ENCODE peak calls at places on chromosomes 5 and 9, in six cellular contexts. Z is aorta; A is heart right ventricle; F is CD8-positive, alpha-beta T cell; X is cardiac muscle cell; O is CD8-positive, alpha-beta memory T cell. L is an unnamed sample.

GRCh38 chr9:134983506-134984371 is 66.0 kb upstream of the FCN1 start:
- DNase-seq in F (no peak), O (no peak), X (no peak), A (no peak), Z (no peak), L (peak; percentile 65)

GRCh38 chr9:125405938-125406811 is 144.5 kb downstream of the GAPVD1 start:
- DNase-seq in O (no peak), Z (no peak), A (no peak), F (no peak), X (peak; percentile 39), L (no peak)

GRCh38 chr5:140202078-140202477 is 27.1 kb downstream of the CYSTM1 start:
- DNase-seq in X (no peak), F (no peak), Z (no peak), O (no peak), A (no peak), L (no peak)

GRCh38 chr9:133917407-133917806 is 74.7 kb downstream of the VAV2 start:
- DNase-seq in X (no peak), Z (no peak), F (no peak), O (no peak), A (no peak), L (no peak)

GRCh38 chr9:95815153-95815552 is 60.3 kb upstream of the ERCC6L2 start:
- DNase-seq in Z (no peak), O (no peak), X (peak; percentile 88), A (no peak), F (no peak), L (no peak)

GRCh38 chr5:106140101-106140500 is 1530.6 kb downstream of the EFNA5 start:
- DNase-seq in O (no peak), Z (no peak), X (peak; percentile 6), A (no peak), F (no peak), L (no peak)

GRCh38 chr5:137206030-137206715 is 293.0 kb downstream of the SPOCK1 start:
- DNase-seq in X (peak; percentile 21), A (no peak), F (no peak), O (no peak), Z (no peak), L (peak; percentile 37)

GRCh38 chr9:84852902-84853301 is 183.4 kb downstream of the NTRK2 start:
- DNase-seq in X (no peak), F (no peak), O (no peak), A (no peak), Z (no peak), L (no peak)

GRCh38 chr5:86463339-86463738 is 154.4 kb upstream of the COX7C start:
- DNase-seq in A (no peak), Z (no peak), X (no peak), F (no peak), O (no peak), L (no peak)

GRCh38 chr5:139788294-139788875 is 7.2 kb upstream of the PSD2 start:
- DNase-seq in Z (no peak), O (no peak), A (peak; percentile 30), F (no peak), X (no peak), L (no peak)

GRCh38 chr5:172141949-172142319 is 46.1 kb downstream of the STK10 start:
- DNase-seq in A (no peak), Z (no peak), X (no peak), O (no peak), F (no peak), L (no peak)

GRCh38 chr9:68896495-68896894 is 117.4 kb downstream of the PRKACG start:
- DNase-seq in F (no peak), X (peak; percentile 1), Z (no peak), O (no peak), A (no peak), L (no peak)

GRCh38 chr5:118882666-118883065 is 105.7 kb downstream of the DTWD2 start:
- DNase-seq in A (no peak), X (no peak), Z (no peak), O (no peak), F (no peak), L (no peak)

GRCh38 chr5:64156276-64156675 is 9.4 kb upstream of the RNF180 start:
- DNase-seq in F (no peak), X (no peak), Z (no peak), A (no peak), O (no peak), L (no peak)
- H3K4me1 ChIP-seq in F (no peaks in the 10 kb centered on the region), X (no peaks in the 10 kb centered on the region), Z (no peaks in the 10 kb centered on the region), A (no peaks in the 10 kb centered on the region), O (no peaks in the 10 kb centered on the region), L (no peaks in the 10 kb centered on the region)

GRCh38 chr9:13383216-13383615 is 103.7 kb upstream of the MPDZ start:
- DNase-seq in A (no peak), X (no peak), F (no peak), O (no peak), Z (no peak), L (no peak)
- H3K36me3 ChIP-seq in A (no peaks in the 10 kb centered on the region), X (no peaks in the 10 kb centered on the region), F (no peaks in the 10 kb centered on the region), O (no peaks in the 10 kb centered on the region), Z (no peaks in the 10 kb centered on the region), L (no peaks in the 10 kb centered on the region)

GRCh38 chr5:179303801-179304200 is 41.5 kb downstream of the ADAMTS2 start:
- DNase-seq in A (peak; percentile 1), Z (peak; percentile 11), X (no peak), O (no peak), F (no peak), L (no peak)
- H3K4me1 ChIP-seq in A (no peaks in the 10 kb centered on the region), Z (no peaks in the 10 kb centered on the region), X (no peaks in the 10 kb centered on the region), O (no peaks in the 10 kb centered on the region), F (no peaks in the 10 kb centered on the region), L (no peaks in the 10 kb centered on the region)

DNA sequence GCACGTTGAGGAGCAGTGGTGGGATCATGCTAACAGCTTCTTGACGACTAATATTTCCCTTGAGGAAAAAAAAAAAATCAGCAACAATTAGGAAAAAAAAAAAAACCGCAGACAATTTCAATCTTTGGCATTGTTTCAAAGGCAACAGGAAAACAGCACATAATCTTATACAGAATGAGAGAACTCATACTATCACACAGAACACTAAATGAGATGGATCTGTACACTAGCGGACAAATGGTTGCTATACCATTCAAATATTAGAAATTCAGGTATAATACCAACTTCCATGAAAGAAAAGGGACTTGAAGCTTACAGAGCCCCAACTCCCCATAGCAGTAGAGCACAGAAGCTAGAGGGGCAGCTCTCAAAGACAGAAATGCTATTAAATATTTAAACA is 9.6 kb downstream of the NSUN2 start:
- DNase-seq in O (no peak), F (no peak), X (no peak), A (no peak), Z (no peak), L (no peak)
- H3K36me3 ChIP-seq in O (peaks cover 62% of the 10 kb centered on the region), F (peaks cover 51% of the 10 kb centered on the region), X (peaks cover 68% of the 10 kb centered on the region), A (no peaks in the 10 kb centered on the region), Z (no peaks in the 10 kb centered on the region), L (peaks cover 66% of the 10 kb centered on the region)

DNA sequence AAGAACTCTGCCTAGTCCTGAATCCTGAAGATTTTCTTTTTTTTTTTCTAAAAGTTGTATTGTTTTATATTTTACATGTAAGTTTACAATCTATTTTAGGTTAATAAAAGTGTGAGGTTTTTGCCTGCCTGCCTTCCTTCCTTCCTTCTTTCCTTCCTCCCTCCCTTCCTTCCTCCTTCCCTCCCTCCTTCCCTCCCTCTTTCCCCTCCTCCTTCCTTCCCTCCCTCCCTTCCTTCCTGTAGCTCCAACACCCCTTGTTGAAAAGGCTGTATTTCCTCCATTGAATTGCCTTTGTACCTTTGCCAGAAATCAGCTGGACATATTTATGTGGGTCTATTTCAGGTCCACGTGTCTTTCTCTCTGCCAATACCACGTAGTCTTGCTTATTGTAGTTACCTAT is 46.6 kb downstream of the CACNA1B start:
- DNase-seq in A (no peak), O (no peak), X (no peak), Z (no peak), F (no peak), L (no peak)
- H3K4me1 ChIP-seq in A (no peaks in the 10 kb centered on the region), O (no peaks in the 10 kb centered on the region), X (peaks cover 3% of the 10 kb centered on the region), Z (no peaks in the 10 kb centered on the region), F (no peaks in the 10 kb centered on the region), L (no peaks in the 10 kb centered on the region)

L was measured in upper lobe of left lung.